ENCODE peak calls at places on chromosome 13, in five cellular contexts. D is colonic mucosa; L is CD8-positive, alpha-beta memory T cell; V is heart right ventricle; P is osteoblast. X is an unnamed sample. For H3K4me1, the result is how much of the 10 kb centered on the place peaks cover.

GRCh38 chr13:107276936-107277335 is 709.0 kb upstream of the ARGLU1 start:
- DNase-seq in D (no peak), P (no peak), L (no peak), V (no peak), X (no peak)

GRCh38 chr13:27745301-27745700 is 47.0 kb upstream of the GSX1 start:
- DNase-seq in V (no peak), D (no peak), L (no peak), P (no peak), X (no peak)

GRCh38 chr13:100650321-100650720 is 24.3 kb downstream of the TMTC4 start:
- DNase-seq in D (no peak), V (no peak), L (no peak), P (no peak), X (no peak)

GRCh38 chr13:51524312-51524711 is 60.0 kb upstream of the WDFY2 start:
- DNase-seq in P (no peak), V (no peak), D (no peak), L (no peak), X (no peak)

GRCh38 chr13:109729031-109729870 is 57.1 kb downstream of the IRS2 start:
- DNase-seq in P (no peak), D (no peak), V (no peak), L (no peak), X (no peak)

GRCh38 chr13:43303040-43303729 is 279.8 kb downstream of the DNAJC15 start:
- DNase-seq in V (peak), P (peak), D (peak), L (no peak), X (no peak)

GRCh38 chr13:44692173-44692713 is 116.1 kb upstream of the TSC22D1 start:
- DNase-seq in D (no peak), V (no peak), L (no peak), P (no peak), X (no peak)

GRCh38 chr13:109857803-109858202 is 71.4 kb upstream of the IRS2 start:
- DNase-seq in V (no peak), P (no peak), D (no peak), L (no peak), X (no peak)

GRCh38 chr13:35472308-35473008 is 4.0 kb downstream of the MAB21L1 start:
- DNase-seq in D (no peak), L (no peak), P (no peak), V (no peak), X (no peak)

GRCh38 chr13:113883921-113884804 is 20.3 kb upstream of the GAS6 start:
- DNase-seq in D (no peak), V (no peak), L (no peak), P (peak), X (peak)

GRCh38 chr13:109773276-109773675 is 13.1 kb downstream of the IRS2 start:
- DNase-seq in D (no peak), P (no peak), V (no peak), L (no peak), X (no peak)

GRCh38 chr13:109717686-109718085 is 68.7 kb downstream of the IRS2 start:
- DNase-seq in L (no peak), P (no peak), D (no peak), V (no peak), X (no peak)

GRCh38 chr13:74200081-74200480 is 65.9 kb upstream of the KLF12 start:
- DNase-seq in V (no peak), D (no peak), P (peak), L (no peak), X (no peak)

GRCh38 chr13:33033361-33033812 is 17.2 kb downstream of the KL start:
- DNase-seq in P (no peak), D (no peak), V (no peak), L (no peak), X (peak)

GRCh38 chr13:101018720-101019119 is 344.1 kb upstream of the TMTC4 start:
- DNase-seq in V (no peak), L (no peak), P (peak), D (no peak), X (no peak)

GRCh38 chr13:88979465-88980180 is 1308.5 kb downstream of the SLITRK5 start:
- DNase-seq in V (peak), L (no peak), D (no peak), P (no peak), X (no peak)

GRCh38 chr13:65532231-65532630 is 1697.9 kb downstream of the PCDH9 start:
- DNase-seq in V (no peak), L (no peak), D (no peak), P (no peak), X (no peak)

GRCh38 chr13:94702181-94703041 is 9.9 kb downstream of the SOX21 start:
- DNase-seq in P (peak), L (no peak), V (no peak), D (no peak), X (no peak)

GRCh38 chr13:109712187-109712601 is 74.2 kb downstream of the IRS2 start:
- DNase-seq in V (no peak), L (no peak), P (no peak), D (no peak), X (no peak)

GRCh38 chr13:113861433-113862030 is 2.3 kb downstream of the GAS6 start:
- DNase-seq in V (no peak), P (peak), L (no peak), D (peak), X (no peak)

GRCh38 chr13:72643339-72643989 is 84.0 kb downstream of the MZT1 start:
- DNase-seq in P (peak), L (peak), V (peak), D (peak), X (peak)

GRCh38 chr13:26629260-26629659 is 71.8 kb downstream of the WASF3 start:
- DNase-seq in P (no peak), V (no peak), L (no peak), D (no peak), X (no peak)

GRCh38 chr13:52849727-52850395 is 1.4 kb upstream of the PCDH8 start:
- DNase-seq in D (no peak), P (peak), L (no peak), V (no peak), X (no peak)

GRCh38 chr13:100581504-100581903 is 7.1 kb downstream of the GGACT start:
- DNase-seq in D (no peak), P (no peak), V (no peak), L (no peak), X (no peak)

GRCh38 chr13:80824231-80824630 is 483.3 kb upstream of the SPRY2 start:
- DNase-seq in L (no peak), P (no peak), V (peak), D (no peak), X (no peak)

GRCh38 chr13:26706381-26706780 is 54.2 kb downstream of the GPR12 start:
- DNase-seq in D (no peak), P (no peak), V (no peak), L (no peak), X (no peak)

GRCh38 chr13:50306096-50306495 is 290.9 kb downstream of the KCNRG start:
- DNase-seq in L (no peak), P (no peak), V (no peak), D (no peak), X (no peak)

GRCh38 chr13:26523007-26523406 is 34.5 kb upstream of the WASF3 start:
- DNase-seq in L (no peak), V (no peak), D (no peak), P (no peak), X (no peak)

GRCh38 chr13:113437408-113438010 is 15.8 kb downstream of the ADPRHL1 start:
- DNase-seq in P (peak), V (no peak), L (no peak), D (no peak), X (no peak)

GRCh38 chr13:113976711-113977684 is 3.1 kb upstream of the C13orf46 start:
- DNase-seq in P (peak), V (no peak), L (no peak), D (no peak), X (no peak)

GRCh38 chr13:60787083-60787482 is 390.1 kb downstream of the TDRD3 start:
- DNase-seq in D (no peak), P (no peak), L (no peak), V (no peak), X (no peak)

GRCh38 chr13:84126671-84127171 is 244.4 kb upstream of the SLITRK1 start:
- DNase-seq in V (no peak), D (no peak), L (peak), P (no peak), X (no peak)

DNA sequence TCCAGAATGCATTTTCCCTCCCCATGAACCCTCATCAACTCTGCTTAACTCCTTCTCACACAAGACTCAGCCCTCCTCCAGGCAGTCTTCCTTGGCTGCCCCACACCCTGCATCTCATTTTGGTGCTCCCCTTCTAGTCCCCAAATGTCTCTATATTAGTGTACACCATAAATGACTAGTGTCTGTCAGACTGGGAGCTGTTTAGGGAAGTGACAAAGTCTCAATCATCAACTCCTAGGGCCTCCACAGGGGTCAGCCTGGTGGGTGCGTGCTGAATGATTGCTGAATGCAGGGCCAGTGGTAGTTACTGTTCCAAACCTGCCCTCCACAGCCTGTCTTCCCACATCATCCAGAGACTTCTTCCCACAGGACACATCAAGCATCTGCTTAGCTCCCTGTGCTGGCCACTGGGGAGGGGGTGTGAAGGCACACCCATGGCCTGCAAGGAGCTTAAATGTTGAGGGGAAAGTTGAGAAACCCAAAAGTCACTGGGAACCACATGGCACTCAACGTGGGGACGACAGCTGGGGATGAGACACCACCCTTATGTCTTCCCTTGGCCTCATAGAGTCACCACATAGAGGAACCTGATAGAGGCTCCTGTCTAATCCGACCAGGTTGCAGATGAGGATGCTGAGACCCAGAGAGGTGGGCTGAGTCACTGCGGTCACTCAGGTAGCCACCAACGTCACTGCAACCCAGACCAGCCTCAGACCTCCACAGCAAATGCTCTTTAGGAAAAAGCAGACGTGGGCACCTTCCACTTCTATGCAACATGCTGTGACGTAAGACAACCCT is 79.3 kb upstream of the TM9SF2 start:
- DNase-seq in V (no peak), D (no peak), P (no peak), L (no peak), X (no peak)
- H3K4me3 ChIP-seq in V (no peak), D (no peak), P (no peak), L (no peak), X (no peak)

DNA sequence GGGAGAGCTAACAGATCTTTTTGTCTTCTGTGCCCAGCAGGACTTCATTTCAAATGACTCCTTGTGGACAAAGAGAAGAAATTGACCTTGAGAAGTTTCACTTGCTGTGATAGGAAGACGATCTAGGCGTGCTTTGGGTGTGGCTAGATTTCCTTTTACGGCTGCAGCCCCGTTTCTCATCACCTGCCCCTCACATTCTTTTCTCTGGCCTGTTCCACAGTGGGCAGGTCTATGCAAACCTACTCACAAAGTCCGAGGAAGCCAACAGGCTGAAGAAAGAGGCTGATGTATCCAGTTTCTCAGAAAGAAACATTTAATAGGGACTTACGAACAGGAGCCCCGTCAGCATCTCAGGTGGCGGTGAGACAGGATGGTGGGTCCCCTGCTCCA is 231.8 kb downstream of the FGF9 start:
- DNase-seq in L (no peak), P (no peak), D (no peak), V (no peak), X (no peak)
- H3K4me1 ChIP-seq in L (under half), P (under half), D (under half), V (under half), X (under half)

GRCh38 chr13:77536358-77536757 is 852 bp downstream of the SCEL start:
- DNase-seq in D (no peak), V (no peak), L (no peak), P (no peak), X (no peak)
- H3K27ac ChIP-seq in D (no peak), V (no peak), L (no peak), P (no peak), X (no peak)

GRCh38 chr13:30112602-30113435 is 194.5 kb downstream of the KATNAL1 start:
- DNase-seq in D (peak), V (peak), P (peak), L (peak), X (peak)

GRCh38 chr13:30113531-30113930 is 193.8 kb downstream of the KATNAL1 start:
- DNase-seq in D (peak), L (no peak), P (no peak), V (no peak), X (no peak)

GRCh38 chr13:30114586-30115256 is 192.6 kb downstream of the KATNAL1 start:
- DNase-seq in V (peak), D (peak), P (peak), L (peak), X (peak)

GRCh38 chr13:30115257-30115600 is 192.1 kb downstream of the KATNAL1 start:
- DNase-seq in V (no peak), D (no peak), P (no peak), L (no peak), X (no peak)

GRCh38 chr13:30113983-30114491 is 193.3 kb downstream of the KATNAL1 start:
- DNase-seq in L (no peak), D (peak), P (no peak), V (no peak), X (no peak)
- H3K4me3 ChIP-seq in L (peak), D (peak), P (peak), V (peak), X (no peak)

DNA sequence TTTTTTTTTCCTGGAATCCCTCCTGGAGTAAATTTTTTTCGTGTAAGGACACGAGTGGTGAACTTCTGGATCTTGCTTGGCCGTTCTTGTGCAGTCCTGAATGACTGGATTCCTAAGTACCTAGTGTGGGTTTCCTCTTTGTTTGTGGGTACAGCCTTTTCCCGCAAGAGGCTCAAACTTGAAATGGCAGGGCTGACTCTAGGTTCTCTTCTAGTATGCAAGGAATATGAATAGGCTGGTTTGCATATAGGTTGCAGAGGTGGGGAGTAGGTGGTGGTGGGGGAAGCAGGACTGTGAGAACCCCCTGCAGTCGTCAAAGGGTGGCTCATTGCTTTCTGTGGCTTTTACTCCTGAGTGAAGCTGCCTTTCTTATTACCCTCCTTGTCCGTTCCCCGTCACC is 13.6 kb downstream of the UBAC2 start:
- DNase-seq in V (no peak), D (no peak), P (no peak), L (no peak), X (peak)
- H3K4me1 ChIP-seq in V (under half), D (under half), P (under half), L (half or more), X (half or more)

GRCh38 chr13:97367427-97367826 is 66.5 kb upstream of the RAP2A start:
- DNase-seq in P (peak), D (no peak), V (no peak), L (no peak), X (no peak)

GRCh38 chr13:97364031-97364430 is 69.9 kb upstream of the RAP2A start:
- DNase-seq in D (no peak), V (no peak), L (no peak), P (no peak), X (no peak)

GRCh38 chr13:97367016-97367415 is 67.0 kb upstream of the RAP2A start:
- DNase-seq in L (no peak), D (no peak), P (no peak), V (no peak), X (no peak)

GRCh38 chr13:97364827-97365226 is 69.1 kb upstream of the RAP2A start:
- DNase-seq in D (no peak), V (no peak), P (no peak), L (no peak), X (no peak)

DNA sequence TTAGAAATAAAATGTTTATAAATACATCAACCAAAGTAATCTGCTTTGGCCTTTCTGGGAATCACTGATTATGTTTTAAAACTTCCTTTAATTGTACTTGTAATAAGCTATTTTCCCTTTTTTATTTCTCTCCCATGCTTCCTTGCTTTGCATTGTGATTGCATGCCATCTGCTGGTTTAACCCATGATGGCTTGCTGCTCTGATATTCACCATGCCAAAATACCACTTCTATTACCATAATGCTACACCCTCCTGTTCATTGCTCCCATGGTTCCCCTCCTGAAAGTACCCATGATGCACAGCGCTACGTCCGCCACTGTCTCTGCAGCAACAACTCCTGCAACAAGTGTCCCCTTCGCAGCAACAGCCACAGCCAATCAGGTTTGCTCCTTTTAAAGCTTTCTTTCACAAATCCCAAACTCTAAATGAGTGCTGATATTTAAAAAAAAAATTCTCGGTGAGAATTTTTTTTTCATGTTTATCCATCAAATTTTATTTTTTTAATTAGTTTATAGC is 67.7 kb upstream of the RAP2A start:
- DNase-seq in P (no peak), D (no peak), V (no peak), L (no peak), X (no peak)
- H3K27ac ChIP-seq in P (no peak), D (no peak), V (no peak), L (no peak), X (no peak)

DNA sequence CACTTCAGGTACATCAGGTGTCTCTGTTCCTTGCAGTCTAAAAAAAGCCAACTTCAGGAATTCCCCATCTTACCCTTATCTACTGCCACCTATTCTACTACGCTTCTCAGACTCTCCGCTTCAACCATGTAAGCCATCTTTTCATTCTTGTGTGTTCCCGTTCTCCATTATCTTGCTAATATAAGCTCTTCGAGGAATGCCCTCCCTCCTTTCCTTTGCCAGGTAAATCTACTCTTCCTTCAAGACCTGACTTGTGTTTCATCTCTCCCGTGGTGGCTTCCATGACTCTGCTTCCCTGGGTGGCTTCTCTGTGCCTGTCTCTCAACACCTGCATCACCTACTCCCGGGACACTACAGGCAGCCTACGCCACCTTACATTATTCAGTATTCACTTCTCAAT is 42.3 kb upstream of the MEDAG start:
- DNase-seq in V (no peak), P (no peak), D (no peak), L (no peak), X (no peak)
- H3K4me3 ChIP-seq in V (no peak), P (no peak), D (no peak), L (no peak), X (no peak)

DNA sequence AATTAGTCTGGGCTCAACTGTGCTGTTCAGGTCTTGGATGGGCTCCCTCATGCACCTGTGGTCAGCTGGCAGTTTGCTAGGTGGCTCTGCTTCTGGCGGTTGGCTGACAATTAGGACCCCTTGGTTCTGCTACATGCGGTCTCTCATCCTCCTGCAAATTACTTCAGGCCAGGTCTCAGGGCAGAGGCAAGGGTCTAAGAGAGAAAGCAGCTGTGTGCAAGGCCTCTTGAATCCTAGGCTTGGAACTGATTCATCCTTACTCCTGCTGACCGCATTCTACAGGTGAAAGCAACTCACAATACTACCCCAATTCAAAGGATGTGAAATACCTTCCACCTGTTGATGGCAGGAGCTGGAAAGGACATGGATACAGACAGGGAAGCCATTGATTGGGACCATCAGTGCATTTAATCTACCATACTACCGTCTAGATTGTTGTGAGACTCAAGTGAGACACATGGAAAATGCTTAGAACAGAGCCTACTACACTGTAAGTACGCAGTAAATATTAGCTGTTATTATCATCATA is 19.1 kb downstream of the CBY2 start:
- DNase-seq in D (no peak), L (no peak), P (no peak), V (no peak), X (no peak)
- H3K4me1 ChIP-seq in D (under half), L (under half), P (under half), V (under half), X (under half)